ENCODE peak calls at places on chromosomes 1 and 21, in seven cellular contexts. G is kidney tubule cell; I is left ventricle myocardium inferior; H is head of caudate nucleus; X is stimulated activated CD4-positive, alpha-beta T cell treated with anti-CD3 and anti-CD28 coated beads, Interleukin-4, amount 100 ng/mL, for 48 hours; W is activated naive CD4-positive, alpha-beta T cell treated with anti-CD3 and anti-CD28 coated beads, Interleukin-2, amount 50 U/mL, for 72 hours; S is aorta. M is an unnamed sample.

GRCh38 chr1:167412072-167412471 is 106.3 kb downstream of the CD247 start:
- DNase-seq in G (no peak), I (no peak), H (no peak), X (no peak), W (no peak), S (no peak), M (no peak)

GRCh38 chr1:72009756-72010441 is 272.4 kb downstream of the NEGR1 start:
- DNase-seq in G (no peak), I (no peak), H (no peak), X (no peak), W (no peak), S (no peak), M (no peak)

GRCh38 chr1:17141441-17142197 is 22.4 kb upstream of the PADI2 start:
- DNase-seq in G (no peak), I (no peak), H (no peak), X (no peak), W (no peak), S (no peak), M (no peak)

GRCh38 chr1:187491082-187491720 is 662.5 kb downstream of the PLA2G4A start:
- DNase-seq in G (peak; percentile 12), I (no peak), H (no peak), X (no peak), W (no peak), S (no peak), M (no peak)

GRCh38 chr21:14251336-14251735 is 35.4 kb downstream of the RBM11 start:
- DNase-seq in G (no peak), I (no peak), H (no peak), X (no peak), W (no peak), S (no peak), M (no peak)

GRCh38 chr1:156893048-156893953 is at the start of gene PEAR1:
- DNase-seq in G (no peak), I (peak; percentile 79), H (no peak), X (no peak), W (no peak), S (no peak), M (no peak)

GRCh38 chr1:8597455-8597854 is 220.0 kb downstream of the RERE start:
- DNase-seq in G (no peak), I (no peak), H (no peak), X (no peak), W (no peak), S (no peak), M (no peak)

GRCh38 chr1:4615501-4615900 is 38.9 kb upstream of the AJAP1 start:
- DNase-seq in G (no peak), I (no peak), H (no peak), X (no peak), W (no peak), S (peak; percentile 51), M (no peak)

GRCh38 chr1:247387096-247387495 is 28.9 kb upstream of the NLRP3 start:
- DNase-seq in G (no peak), I (no peak), H (no peak), X (no peak), W (no peak), S (no peak), M (no peak)

GRCh38 chr1:147700042-147700711 is 29.9 kb upstream of the ACP6 start:
- DNase-seq in G (peak; percentile 73), I (peak; percentile 29), H (peak; percentile 63), X (peak; percentile 36), W (no peak), S (no peak), M (peak; percentile 40)

GRCh38 chr1:180675586-180675985 is 43.8 kb downstream of the XPR1 start:
- DNase-seq in G (no peak), I (no peak), H (no peak), X (no peak), W (no peak), S (no peak), M (no peak)

GRCh38 chr1:172826096-172826741 is 167.3 kb downstream of the FASLG start:
- DNase-seq in G (peak; percentile 78), I (no peak), H (no peak), X (no peak), W (no peak), S (no peak), M (no peak)

GRCh38 chr1:8293141-8293540 is 24.8 kb upstream of the SLC45A1 start:
- DNase-seq in G (no peak), I (no peak), H (no peak), X (no peak), W (no peak), S (peak; percentile 80), M (no peak)

GRCh38 chr1:18913065-18913502 is 10.7 kb upstream of the ALDH4A1 start:
- DNase-seq in G (peak; percentile 92), I (peak; percentile 84), H (peak; percentile 88), X (peak; percentile 73), W (peak; percentile 65), S (peak; percentile 94), M (peak; percentile 95)

GRCh38 chr1:24865168-24865567 is 64.9 kb downstream of the RUNX3 start:
- DNase-seq in G (no peak), I (no peak), H (no peak), X (no peak), W (no peak), S (peak; percentile 15), M (no peak)

GRCh38 chr1:34742667-34743270 is 12.1 kb upstream of the GJB5 start:
- DNase-seq in G (peak; percentile 73), I (peak; percentile 69), H (peak; percentile 77), X (peak; percentile 78), W (peak; percentile 70), S (peak; percentile 93), M (peak; percentile 88)

GRCh38 chr1:13838236-13838635 is 138.2 kb downstream of the PRDM2 start:
- DNase-seq in G (no peak), I (no peak), H (no peak), X (no peak), W (no peak), S (no peak), M (no peak)

GRCh38 chr1:100861379-100861778 is 33.3 kb downstream of the EXTL2 start:
- DNase-seq in G (no peak), I (no peak), H (no peak), X (no peak), W (no peak), S (no peak), M (no peak)

GRCh38 chr1:27858072-27858948 is 14.0 kb upstream of the THEMIS2 start:
- DNase-seq in G (peak; percentile 84), I (peak; percentile 82), H (peak; percentile 92), X (peak; percentile 79), W (peak; percentile 75), S (peak; percentile 92), M (peak; percentile 68)

GRCh38 chr1:215710340-215710971 is 143.4 kb downstream of the KCTD3 start:
- DNase-seq in G (peak; percentile 51), I (no peak), H (no peak), X (peak; percentile 5), W (no peak), S (no peak), M (peak; percentile 18)

GRCh38 chr1:66278260-66279046 is 255.5 kb upstream of the SGIP1 start:
- DNase-seq in G (no peak), I (no peak), H (peak; percentile 55), X (no peak), W (no peak), S (no peak), M (no peak)

GRCh38 chr1:29824478-29825273 is 588.4 kb downstream of the PTPRU start:
- DNase-seq in G (no peak), I (no peak), H (no peak), X (no peak), W (no peak), S (no peak), M (no peak)